ENCODE peak calls at places on chromosomes 12 and 14, in eight cellular contexts. One of them, this sample, is unnamed.

GRCh38 chr12:29547151-29547561 is 49.7 kb upstream of the OVCH1 start:
- DNase-seq in OCI-LY7: no peak
- DNase-seq in astrocyte of the spinal cord: peak; percentile 40
- DNase-seq in GM06990: no peak
- DNase-seq in lower leg skin: no peak
- DNase-seq in adrenal gland: no peak
- DNase-seq in stomach: no peak
- DNase-seq in tibial artery: no peak
- DNase-seq in this sample: peak; percentile 5

GRCh38 chr14:92551066-92551841 is 37.7 kb downstream of the RIN3 start:
- DNase-seq in OCI-LY7: peak; percentile 54
- DNase-seq in astrocyte of the spinal cord: no peak
- DNase-seq in GM06990: no peak
- DNase-seq in lower leg skin: no peak
- DNase-seq in adrenal gland: no peak
- DNase-seq in stomach: no peak
- DNase-seq in tibial artery: no peak
- DNase-seq in this sample: no peak

GRCh38 chr14:104799657-104800599 is 973 bp upstream of the ZBTB42 start:
- DNase-seq in OCI-LY7: peak; percentile 65
- DNase-seq in astrocyte of the spinal cord: peak; percentile 79
- DNase-seq in GM06990: peak; percentile 82
- DNase-seq in lower leg skin: peak; percentile 97
- DNase-seq in adrenal gland: peak; percentile 84
- DNase-seq in stomach: peak; percentile 90
- DNase-seq in tibial artery: peak; percentile 95
- DNase-seq in this sample: peak; percentile 82

GRCh38 chr14:100524933-100525243 is 62.3 kb downstream of the BEGAIN start:
- DNase-seq in OCI-LY7: peak; percentile 9
- DNase-seq in astrocyte of the spinal cord: no peak
- DNase-seq in GM06990: no peak
- DNase-seq in lower leg skin: peak; percentile 80
- DNase-seq in adrenal gland: peak; percentile 35
- DNase-seq in stomach: peak; percentile 25
- DNase-seq in tibial artery: peak; percentile 60
- DNase-seq in this sample: peak; percentile 38

GRCh38 chr14:60085085-60085484 is 6.6 kb upstream of the PCNX4 start:
- DNase-seq in OCI-LY7: no peak
- DNase-seq in astrocyte of the spinal cord: no peak
- DNase-seq in GM06990: no peak
- DNase-seq in lower leg skin: no peak
- DNase-seq in adrenal gland: no peak
- DNase-seq in stomach: no peak
- DNase-seq in tibial artery: no peak
- DNase-seq in this sample: peak; percentile 75

GRCh38 chr14:63891148-63891964 is 38.6 kb downstream of the SYNE2 start:
- DNase-seq in OCI-LY7: no peak
- DNase-seq in astrocyte of the spinal cord: no peak
- DNase-seq in GM06990: no peak
- DNase-seq in lower leg skin: no peak
- DNase-seq in adrenal gland: no peak
- DNase-seq in stomach: no peak
- DNase-seq in tibial artery: no peak
- DNase-seq in this sample: peak; percentile 31

GRCh38 chr12:57146925-57147640 is at the start of gene LRP1-AS:
- DNase-seq in OCI-LY7: no peak
- DNase-seq in astrocyte of the spinal cord: no peak
- DNase-seq in GM06990: no peak
- DNase-seq in lower leg skin: no peak
- DNase-seq in adrenal gland: no peak
- DNase-seq in stomach: no peak
- DNase-seq in tibial artery: no peak
- DNase-seq in this sample: no peak

GRCh38 chr14:69346710-69347109 is 51.4 kb downstream of the ERH start:
- DNase-seq in OCI-LY7: no peak
- DNase-seq in astrocyte of the spinal cord: no peak
- DNase-seq in GM06990: no peak
- DNase-seq in lower leg skin: no peak
- DNase-seq in adrenal gland: no peak
- DNase-seq in stomach: peak; percentile 48
- DNase-seq in tibial artery: no peak
- DNase-seq in this sample: peak; percentile 15

GRCh38 chr12:43893670-43894069 is 57.8 kb downstream of the TMEM117 start:
- DNase-seq in OCI-LY7: no peak
- DNase-seq in astrocyte of the spinal cord: peak; percentile 63
- DNase-seq in GM06990: no peak
- DNase-seq in lower leg skin: no peak
- DNase-seq in adrenal gland: no peak
- DNase-seq in stomach: no peak
- DNase-seq in tibial artery: no peak
- DNase-seq in this sample: peak; percentile 62

GRCh38 chr12:119727600-119728436 is 59.9 kb downstream of the PRKAB1 start:
- DNase-seq in OCI-LY7: peak; percentile 3
- DNase-seq in astrocyte of the spinal cord: no peak
- DNase-seq in GM06990: no peak
- DNase-seq in lower leg skin: no peak
- DNase-seq in adrenal gland: no peak
- DNase-seq in stomach: no peak
- DNase-seq in tibial artery: no peak
- DNase-seq in this sample: no peak

GRCh38 chr12:15837141-15837781 is 44.9 kb upstream of the STRAP start:
- DNase-seq in OCI-LY7: no peak
- DNase-seq in astrocyte of the spinal cord: peak; percentile 56
- DNase-seq in GM06990: no peak
- DNase-seq in lower leg skin: no peak
- DNase-seq in adrenal gland: no peak
- DNase-seq in stomach: no peak
- DNase-seq in tibial artery: no peak
- DNase-seq in this sample: no peak

DNA sequence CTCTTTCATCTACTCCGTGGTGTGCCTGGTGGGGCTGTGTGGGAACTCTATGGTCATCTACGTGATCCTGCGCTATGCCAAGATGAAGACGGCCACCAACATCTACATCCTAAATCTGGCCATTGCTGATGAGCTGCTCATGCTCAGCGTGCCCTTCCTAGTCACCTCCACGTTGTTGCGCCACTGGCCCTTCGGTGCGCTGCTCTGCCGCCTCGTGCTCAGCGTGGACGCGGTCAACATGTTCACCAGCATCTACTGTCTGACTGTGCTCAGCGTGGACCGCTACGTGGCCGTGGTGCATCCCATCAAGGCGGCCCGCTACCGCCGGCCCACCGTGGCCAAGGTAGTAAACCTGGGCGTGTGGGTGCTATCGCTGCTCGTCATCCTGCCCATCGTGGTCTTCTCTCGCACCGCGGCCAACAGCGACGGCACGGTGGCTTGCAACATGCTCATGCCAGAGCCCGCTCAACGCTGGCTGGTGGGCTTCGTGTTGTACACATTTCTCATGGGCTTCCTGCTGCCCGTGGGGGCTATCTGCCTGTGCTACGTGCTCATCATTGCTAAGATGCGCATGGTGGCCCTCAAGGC is 2.0 kb downstream of the SSTR1 start:
- DNase-seq in OCI-LY7: no peak
- DNase-seq in astrocyte of the spinal cord: no peak
- DNase-seq in GM06990: no peak
- DNase-seq in lower leg skin: no peak
- DNase-seq in adrenal gland: no peak
- DNase-seq in stomach: peak; percentile 31
- DNase-seq in tibial artery: no peak
- DNase-seq in this sample: no peak
- H3K4me3 ChIP-seq in OCI-LY7: no peak overlapping the region
- H3K4me3 ChIP-seq in astrocyte of the spinal cord: no peak overlapping the region
- H3K4me3 ChIP-seq in GM06990: no peak overlapping the region
- H3K4me3 ChIP-seq in lower leg skin: no peak overlapping the region
- H3K4me3 ChIP-seq in adrenal gland: no peak overlapping the region
- H3K4me3 ChIP-seq in stomach: peak overlapping the region; percentile 57
- H3K4me3 ChIP-seq in tibial artery: peak overlapping the region; percentile 55
- H3K4me3 ChIP-seq in this sample: no peak overlapping the region

DNA sequence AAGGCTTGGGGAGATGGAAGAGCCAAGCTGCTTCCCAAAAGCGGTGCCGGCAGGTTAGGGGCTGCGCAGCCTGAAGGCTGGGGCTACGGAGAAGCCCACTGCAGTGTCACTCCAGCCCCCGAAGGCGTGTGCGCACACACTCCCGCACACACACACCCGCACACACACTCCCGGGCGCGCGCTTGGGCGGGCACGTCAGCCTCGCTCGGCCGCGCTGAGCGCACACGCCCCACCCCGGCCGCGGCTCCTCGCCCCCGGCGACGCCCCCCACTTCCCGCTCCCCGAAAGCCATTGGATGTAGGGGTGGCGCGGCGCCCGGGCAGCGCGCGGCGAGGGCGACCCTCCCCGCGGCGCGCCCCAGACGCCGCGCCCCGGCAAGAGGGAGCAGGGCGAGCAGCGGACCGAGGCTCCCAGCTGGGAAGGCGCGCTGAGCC is at the start of gene KCNK10:
- DNase-seq in OCI-LY7: peak; percentile 19
- DNase-seq in astrocyte of the spinal cord: peak; percentile 10
- DNase-seq in GM06990: no peak
- DNase-seq in lower leg skin: no peak
- DNase-seq in adrenal gland: no peak
- DNase-seq in stomach: no peak
- DNase-seq in tibial artery: no peak
- DNase-seq in this sample: peak; percentile 3
- H3K4me3 ChIP-seq in OCI-LY7: peak within 1 kb of the TSS; percentile 74
- H3K4me3 ChIP-seq in astrocyte of the spinal cord: peak within 1 kb of the TSS; percentile 20
- H3K4me3 ChIP-seq in GM06990: peak within 1 kb of the TSS; percentile 57
- H3K4me3 ChIP-seq in lower leg skin: no peak within 1 kb of the TSS
- H3K4me3 ChIP-seq in adrenal gland: no peak within 1 kb of the TSS
- H3K4me3 ChIP-seq in stomach: peak within 1 kb of the TSS; percentile 45
- H3K4me3 ChIP-seq in tibial artery: peak within 1 kb of the TSS; percentile 39
- H3K4me3 ChIP-seq in this sample: no peak within 1 kb of the TSS

DNA sequence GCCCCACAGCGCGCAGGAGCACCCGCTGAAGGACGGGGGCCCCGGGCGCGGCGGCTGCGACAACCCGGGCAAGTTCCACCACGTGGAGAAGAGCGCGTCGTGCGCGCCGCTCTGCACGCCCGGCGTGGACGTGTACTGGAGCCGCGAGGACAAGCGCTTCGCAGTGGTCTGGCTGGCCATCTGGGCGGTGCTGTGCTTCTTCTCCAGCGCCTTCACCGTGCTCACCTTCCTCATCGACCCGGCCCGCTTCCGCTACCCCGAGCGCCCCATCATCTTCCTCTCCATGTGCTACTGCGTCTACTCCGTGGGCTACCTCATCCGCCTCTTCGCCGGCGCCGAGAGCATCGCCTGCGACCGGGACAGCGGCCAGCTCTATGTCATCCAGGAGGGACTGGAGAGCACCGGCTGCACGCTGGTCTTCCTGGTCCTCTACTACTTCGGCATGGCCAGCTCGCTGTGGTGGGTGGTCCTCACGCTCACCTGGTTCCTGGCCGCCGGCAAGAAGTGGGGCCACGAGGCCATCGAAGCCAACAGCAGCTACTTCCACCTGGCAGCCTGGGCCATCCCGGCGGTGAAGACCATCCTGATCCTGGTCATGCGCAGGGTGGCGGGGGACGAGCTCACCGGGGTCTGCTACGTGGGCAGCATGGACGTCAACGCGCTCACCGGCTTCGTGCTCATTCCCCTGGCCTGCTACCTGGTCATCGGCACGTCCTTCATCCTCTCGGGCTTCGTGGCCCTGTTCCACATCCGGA is 1.4 kb downstream of the FZD10 start:
- DNase-seq in OCI-LY7: no peak
- DNase-seq in astrocyte of the spinal cord: no peak
- DNase-seq in GM06990: no peak
- DNase-seq in lower leg skin: peak; percentile 84
- DNase-seq in adrenal gland: no peak
- DNase-seq in stomach: peak; percentile 20
- DNase-seq in tibial artery: peak; percentile 63
- DNase-seq in this sample: no peak
- H3K4me3 ChIP-seq in OCI-LY7: no peak overlapping the region
- H3K4me3 ChIP-seq in astrocyte of the spinal cord: no peak overlapping the region
- H3K4me3 ChIP-seq in GM06990: no peak overlapping the region
- H3K4me3 ChIP-seq in lower leg skin: no peak overlapping the region
- H3K4me3 ChIP-seq in adrenal gland: no peak overlapping the region
- H3K4me3 ChIP-seq in stomach: peak overlapping the region; percentile 47
- H3K4me3 ChIP-seq in tibial artery: no peak overlapping the region
- H3K4me3 ChIP-seq in this sample: no peak overlapping the region

DNA sequence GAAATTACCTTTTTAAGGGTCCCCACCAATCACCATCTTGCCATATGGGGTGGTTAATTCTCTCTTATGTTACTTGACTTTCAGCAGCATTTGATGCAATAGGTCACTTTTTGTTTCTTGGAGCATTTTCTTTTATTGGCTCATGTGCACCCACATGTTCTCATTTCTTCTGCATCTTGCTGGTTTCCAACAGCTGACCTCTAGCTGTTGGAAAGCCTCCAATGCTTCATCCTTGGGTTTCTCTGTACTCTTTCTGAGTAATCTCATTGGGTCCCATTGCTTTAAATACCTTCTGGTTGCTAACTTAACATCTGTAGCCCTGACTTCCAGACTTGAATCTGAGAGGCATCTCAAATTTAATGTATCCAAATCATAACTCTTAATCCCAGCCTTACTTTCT is 116.8 kb downstream of the CRADD start:
- DNase-seq in OCI-LY7: no peak
- DNase-seq in astrocyte of the spinal cord: peak; percentile 87
- DNase-seq in GM06990: no peak
- DNase-seq in lower leg skin: no peak
- DNase-seq in adrenal gland: peak; percentile 69
- DNase-seq in stomach: no peak
- DNase-seq in tibial artery: no peak
- DNase-seq in this sample: no peak
- H3K4me3 ChIP-seq in OCI-LY7: no peak overlapping the region
- H3K4me3 ChIP-seq in astrocyte of the spinal cord: no peak overlapping the region
- H3K4me3 ChIP-seq in GM06990: no peak overlapping the region
- H3K4me3 ChIP-seq in lower leg skin: no peak overlapping the region
- H3K4me3 ChIP-seq in adrenal gland: no peak overlapping the region
- H3K4me3 ChIP-seq in stomach: no peak overlapping the region
- H3K4me3 ChIP-seq in tibial artery: no peak overlapping the region
- H3K4me3 ChIP-seq in this sample: no peak overlapping the region

GRCh38 chr12:100964026-100964425 is 169.4 kb downstream of the ANO4 start:
- DNase-seq in OCI-LY7: no peak
- DNase-seq in astrocyte of the spinal cord: no peak
- DNase-seq in GM06990: no peak
- DNase-seq in lower leg skin: no peak
- DNase-seq in adrenal gland: no peak
- DNase-seq in stomach: no peak
- DNase-seq in tibial artery: no peak
- DNase-seq in this sample: no peak

GRCh38 chr12:100963381-100963780 is 168.8 kb downstream of the ANO4 start:
- DNase-seq in OCI-LY7: no peak
- DNase-seq in astrocyte of the spinal cord: no peak
- DNase-seq in GM06990: no peak
- DNase-seq in lower leg skin: no peak
- DNase-seq in adrenal gland: no peak
- DNase-seq in stomach: no peak
- DNase-seq in tibial artery: no peak
- DNase-seq in this sample: no peak

GRCh38 chr12:100959481-100959880 is 164.9 kb downstream of the ANO4 start:
- DNase-seq in OCI-LY7: no peak
- DNase-seq in astrocyte of the spinal cord: peak; percentile 74
- DNase-seq in GM06990: no peak
- DNase-seq in lower leg skin: no peak
- DNase-seq in adrenal gland: peak; percentile 28
- DNase-seq in stomach: no peak
- DNase-seq in tibial artery: no peak
- DNase-seq in this sample: peak; percentile 62

GRCh38 chr12:100956311-100956852 is 161.8 kb downstream of the ANO4 start:
- DNase-seq in OCI-LY7: no peak
- DNase-seq in astrocyte of the spinal cord: peak; percentile 12
- DNase-seq in GM06990: no peak
- DNase-seq in lower leg skin: no peak
- DNase-seq in adrenal gland: peak; percentile 15
- DNase-seq in stomach: no peak
- DNase-seq in tibial artery: no peak
- DNase-seq in this sample: no peak

GRCh38 chr12:100962086-100962712 is 167.6 kb downstream of the ANO4 start:
- DNase-seq in OCI-LY7: no peak
- DNase-seq in astrocyte of the spinal cord: no peak
- DNase-seq in GM06990: no peak
- DNase-seq in lower leg skin: no peak
- DNase-seq in adrenal gland: peak; percentile 44
- DNase-seq in stomach: no peak
- DNase-seq in tibial artery: no peak
- DNase-seq in this sample: no peak
- H3K4me3 ChIP-seq in OCI-LY7: no peak overlapping the region
- H3K4me3 ChIP-seq in astrocyte of the spinal cord: no peak overlapping the region
- H3K4me3 ChIP-seq in GM06990: no peak overlapping the region
- H3K4me3 ChIP-seq in lower leg skin: no peak overlapping the region
- H3K4me3 ChIP-seq in adrenal gland: no peak overlapping the region
- H3K4me3 ChIP-seq in stomach: no peak overlapping the region
- H3K4me3 ChIP-seq in tibial artery: no peak overlapping the region
- H3K4me3 ChIP-seq in this sample: no peak overlapping the region